ENCODE peak calls at places on chromosomes 12 and 14, in eight cellular contexts. E, J, P, N, T, D, B and K are unnamed samples.

GRCh38 chr12:94714378-94714777 is 64.0 kb upstream of the TMCC3 start:
- DNase-seq in E (no peak), J (no peak), P (no peak), N (no peak), T (no peak), D (no peak), B (no peak), K (peak; percentile 10)

GRCh38 chr14:26138764-26139445 is 458.9 kb downstream of the NOVA1 start:
- DNase-seq in E (no peak), J (no peak), P (peak; percentile 16), N (no peak), T (no peak), D (peak; percentile 20), B (no peak), K (no peak)

GRCh38 chr12:46944771-46945170 is 119.0 kb upstream of the SLC38A4 start:
- DNase-seq in E (no peak), J (no peak), P (no peak), N (no peak), T (no peak), D (no peak), B (no peak), K (no peak)

GRCh38 chr12:131092911-131093901 is 139.5 kb downstream of the ADGRD1 start:
- DNase-seq in E (peak; percentile 44), J (no peak), P (no peak), N (no peak), T (no peak), D (no peak), B (peak; percentile 7), K (no peak)

GRCh38 chr12:23204933-23205778 is 580.2 kb downstream of the ETNK1 start:
- DNase-seq in E (no peak), J (no peak), P (peak; percentile 63), N (no peak), T (peak; percentile 2), D (peak; percentile 50), B (no peak), K (peak; percentile 12)

GRCh38 chr12:46998811-46999368 is 80.5 kb upstream of the PCED1B start:
- DNase-seq in E (no peak), J (no peak), P (no peak), N (no peak), T (no peak), D (no peak), B (no peak), K (no peak)

GRCh38 chr12:96195845-96196451 is 1.8 kb downstream of the ELK3 start:
- DNase-seq in E (no peak), J (no peak), P (peak; percentile 63), N (peak; percentile 40), T (no peak), D (no peak), B (peak; percentile 27), K (no peak)

GRCh38 chr14:79668941-79669340 is 542.4 kb downstream of the DIO2 start:
- DNase-seq in E (no peak), J (no peak), P (no peak), N (no peak), T (no peak), D (no peak), B (no peak), K (no peak)

GRCh38 chr14:64680013-64680674 is 24.1 kb upstream of the PLEKHG3 start:
- DNase-seq in E (peak; percentile 97), J (no peak), P (peak; percentile 60), N (no peak), T (peak; percentile 93), D (no peak), B (no peak), K (no peak)

GRCh38 chr14:21093769-21094681 is 4.4 kb downstream of the ZNF219 start:
- DNase-seq in E (no peak), J (no peak), P (peak; percentile 61), N (no peak), T (peak; percentile 73), D (peak; percentile 95), B (no peak), K (no peak)

GRCh38 chr12:9122166-9122609 is 6.5 kb upstream of the A2M start:
- DNase-seq in E (no peak), J (no peak), P (no peak), N (no peak), T (no peak), D (no peak), B (no peak), K (no peak)

GRCh38 chr12:1611775-1612174 is 17.3 kb upstream of the WNT5B start:
- DNase-seq in E (no peak), J (no peak), P (no peak), N (no peak), T (no peak), D (no peak), B (no peak), K (no peak)

GRCh38 chr12:57815177-57816000 is 3.1 kb downstream of the AVIL start:
- DNase-seq in E (no peak), J (no peak), P (no peak), N (no peak), T (no peak), D (no peak), B (no peak), K (no peak)

GRCh38 chr12:54381136-54381535 is 3.4 kb downstream of the ZNF385A start:
- DNase-seq in E (no peak), J (no peak), P (no peak), N (no peak), T (peak; percentile 47), D (no peak), B (no peak), K (no peak)

DNA sequence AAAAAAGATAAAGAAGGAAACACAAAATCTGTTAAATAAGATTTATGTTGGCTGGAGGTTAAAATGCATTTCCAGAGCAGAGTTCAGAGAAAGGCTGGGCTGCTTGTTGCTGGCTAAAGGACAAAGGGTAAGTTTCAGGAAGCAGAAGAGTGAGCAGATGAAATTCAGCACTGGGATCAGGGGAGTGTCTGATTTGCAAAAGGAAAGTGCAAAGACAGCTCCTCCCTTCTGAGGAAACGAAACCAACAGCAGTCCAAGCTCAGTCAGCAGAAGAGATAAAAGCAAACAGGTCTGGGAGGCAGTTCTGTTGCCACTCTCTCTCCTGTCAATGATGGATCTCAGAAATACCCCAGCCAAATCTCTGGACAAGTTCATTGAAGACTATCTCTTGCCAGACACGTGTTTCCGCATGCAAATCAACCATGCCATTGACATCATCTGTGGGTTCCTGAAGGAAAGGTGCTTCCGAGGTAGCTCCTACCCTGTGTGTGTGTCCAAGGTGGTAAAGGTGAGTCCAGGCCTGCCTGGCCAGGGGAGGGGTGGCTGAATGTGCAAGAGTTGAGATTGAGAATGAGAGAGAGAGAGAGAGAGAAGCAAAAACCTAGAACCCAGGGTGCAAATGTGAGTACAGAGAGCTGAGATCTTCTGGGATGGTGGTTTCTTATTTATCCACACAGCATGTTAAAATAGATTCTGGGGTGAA is at the start of gene OAS1:
- DNase-seq in E (no peak), J (no peak), P (peak; percentile 78), N (no peak), T (peak; percentile 29), D (no peak), B (no peak), K (peak; percentile 23)
- H3K4me1 ChIP-seq in E (peaks cover 27% of the 10 kb centered on the region), J (peaks cover 25% of the 10 kb centered on the region), P (no peaks in the 10 kb centered on the region), N (peaks cover 31% of the 10 kb centered on the region), T (no peaks in the 10 kb centered on the region), D (no peaks in the 10 kb centered on the region), B (peaks cover 36% of the 10 kb centered on the region), K (peaks cover 20% of the 10 kb centered on the region)

DNA sequence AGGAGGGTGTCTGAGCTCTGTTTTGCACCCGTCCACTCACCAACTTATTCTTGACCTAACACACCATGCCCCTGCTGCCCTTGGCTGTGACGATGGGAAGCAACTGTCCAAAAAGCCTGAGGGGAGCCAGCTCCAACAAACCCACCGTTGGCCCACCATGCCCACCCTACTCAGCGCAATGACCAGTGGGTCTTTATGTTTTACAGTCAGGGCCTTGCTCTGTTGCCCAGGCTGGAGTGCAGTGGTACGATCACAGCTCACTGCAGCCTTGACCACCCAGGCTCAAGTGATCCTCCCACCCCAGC is 160.3 kb downstream of the ZFP36L1 start:
- DNase-seq in E (no peak), J (no peak), P (no peak), N (no peak), T (no peak), D (no peak), B (no peak), K (no peak)
- H3K27ac ChIP-seq in E (no peak overlapping the region), J (peak overlapping the region; percentile 86), P (peak overlapping the region; percentile 91), N (no peak overlapping the region), T (peak overlapping the region; percentile 98), D (no peak overlapping the region), B (peak overlapping the region; percentile 80), K (no peak overlapping the region)

GRCh38 chr12:114713466-114714215 is 29.7 kb upstream of the TBX3 start:
- DNase-seq in E (no peak), J (no peak), P (no peak), N (no peak), T (no peak), D (no peak), B (no peak), K (no peak)

GRCh38 chr12:114710151-114710550 is 26.2 kb upstream of the TBX3 start:
- DNase-seq in E (no peak), J (no peak), P (no peak), N (no peak), T (no peak), D (no peak), B (no peak), K (no peak)

GRCh38 chr12:114709112-114709511 is 25.1 kb upstream of the TBX3 start:
- DNase-seq in E (no peak), J (no peak), P (no peak), N (no peak), T (no peak), D (no peak), B (no peak), K (no peak)

DNA sequence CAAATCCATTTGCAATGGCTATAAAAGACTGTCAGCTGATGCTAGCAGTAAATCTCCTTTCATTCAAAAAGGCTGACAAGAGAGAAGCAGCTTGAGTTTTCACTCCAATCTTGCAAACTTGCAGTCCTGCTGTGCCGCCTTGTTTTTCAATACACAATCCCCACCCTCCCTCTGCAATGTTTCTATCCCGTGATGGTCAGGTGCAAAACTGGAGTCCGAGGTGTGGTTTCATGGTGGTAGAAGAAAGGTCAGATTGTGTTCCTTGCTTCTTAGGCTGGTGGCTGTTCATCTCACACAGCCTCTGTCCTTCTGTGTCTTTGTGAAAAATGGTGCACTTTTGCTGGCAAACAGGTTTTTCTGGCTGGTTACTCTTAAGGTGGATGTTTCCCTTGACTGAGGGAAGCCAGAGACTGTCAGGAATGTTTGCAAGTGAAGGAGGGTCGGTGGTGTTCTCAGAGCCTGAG is 27.7 kb upstream of the TBX3 start:
- DNase-seq in E (no peak), J (no peak), P (no peak), N (no peak), T (peak; percentile 33), D (no peak), B (no peak), K (no peak)
- H3K4me3 ChIP-seq in E (no peak overlapping the region), J (no peak overlapping the region), P (no peak overlapping the region), N (no peak overlapping the region), T (no peak overlapping the region), D (no peak overlapping the region), B (no peak overlapping the region), K (no peak overlapping the region)

DNA sequence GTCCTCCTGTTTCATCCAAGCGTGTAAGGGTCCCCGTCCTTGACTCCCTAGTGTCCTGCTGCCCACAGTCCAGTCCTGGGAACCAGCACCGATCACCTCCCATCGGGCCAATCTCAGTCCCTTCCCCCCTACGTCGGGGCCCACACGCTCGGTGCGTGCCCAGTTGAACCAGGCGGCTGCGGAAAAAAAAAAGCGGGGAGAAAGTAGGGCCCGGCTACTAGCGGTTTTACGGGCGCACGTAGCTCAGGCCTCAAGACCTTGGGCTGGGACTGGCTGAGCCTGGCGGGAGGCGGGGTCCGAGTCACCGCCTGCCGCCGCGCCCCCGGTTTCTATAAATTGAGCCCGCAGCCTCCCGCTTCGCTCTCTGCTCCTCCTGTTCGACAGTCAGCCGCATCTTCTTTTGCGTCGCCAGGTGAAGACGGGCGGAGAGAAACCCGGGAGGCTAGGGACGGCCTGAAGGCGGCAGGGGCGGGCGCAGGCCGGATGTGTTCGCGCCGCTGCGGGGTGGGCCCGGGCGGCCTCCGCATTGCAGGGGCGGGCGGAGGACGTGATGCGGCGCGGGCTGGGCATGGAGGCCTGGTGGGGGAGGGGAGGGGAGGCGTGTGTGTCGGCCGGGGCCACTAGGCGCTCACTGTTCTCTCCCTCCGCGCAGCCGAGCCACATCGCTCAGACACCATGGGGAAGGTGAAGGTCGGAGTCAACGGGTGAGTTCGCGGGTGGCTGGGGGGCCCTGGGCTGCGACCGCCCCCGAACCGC is at the start of gene GAPDH:
- DNase-seq in E (peak; percentile 96), J (peak; percentile 95), P (peak; percentile 98), N (peak; percentile 72), T (peak; percentile 93), D (peak; percentile 94), B (peak; percentile 92), K (peak; percentile 95)
- H3K4me1 ChIP-seq in E (peaks cover 16% of the 10 kb centered on the region), J (peaks cover 75% of the 10 kb centered on the region), P (peaks cover 29% of the 10 kb centered on the region), N (peaks cover 52% of the 10 kb centered on the region), T (peaks cover 30% of the 10 kb centered on the region), D (peaks cover 26% of the 10 kb centered on the region), B (peaks cover 56% of the 10 kb centered on the region), K (peaks cover 44% of the 10 kb centered on the region)